ENCODE peak calls at places on chromosomes 6 and 20, in four cellular contexts. One of them, this sample, is unnamed.

GRCh38 chr20:59525500-59526241 is 78.7 kb upstream of the PHACTR3 start:
- DNase-seq in CD8-positive, alpha-beta T cell: peak
- DNase-seq in tibial nerve: peak
- DNase-seq in gastrocnemius medialis: no peak
- DNase-seq in this sample: peak

GRCh38 chr6:38792356-38792755 is 77.2 kb downstream of the DNAH8 start:
- DNase-seq in CD8-positive, alpha-beta T cell: no peak
- DNase-seq in gastrocnemius medialis: no peak
- DNase-seq in tibial nerve: no peak
- DNase-seq in this sample: no peak

GRCh38 chr6:123091091-123091895 is 95.3 kb downstream of the CLVS2 start:
- DNase-seq in gastrocnemius medialis: peak
- DNase-seq in tibial nerve: no peak
- DNase-seq in CD8-positive, alpha-beta T cell: no peak
- DNase-seq in this sample: peak

GRCh38 chr6:49322861-49323260 is 140.2 kb downstream of the MMUT start:
- DNase-seq in CD8-positive, alpha-beta T cell: no peak
- DNase-seq in gastrocnemius medialis: no peak
- DNase-seq in tibial nerve: no peak
- DNase-seq in this sample: no peak

GRCh38 chr6:139080255-139080920 is 51.8 kb downstream of the ABRACL start:
- DNase-seq in gastrocnemius medialis: peak
- DNase-seq in tibial nerve: no peak
- DNase-seq in CD8-positive, alpha-beta T cell: no peak
- DNase-seq in this sample: no peak

GRCh38 chr6:37954791-37955190 is 135.3 kb downstream of the ZFAND3 start:
- DNase-seq in gastrocnemius medialis: no peak
- DNase-seq in tibial nerve: no peak
- DNase-seq in CD8-positive, alpha-beta T cell: no peak
- DNase-seq in this sample: no peak

GRCh38 chr20:1469306-1469905 is 2.8 kb upstream of the NSFL1C start:
- DNase-seq in CD8-positive, alpha-beta T cell: no peak
- DNase-seq in gastrocnemius medialis: no peak
- DNase-seq in tibial nerve: no peak
- DNase-seq in this sample: no peak

GRCh38 chr6:164563866-164564265 is 745.5 kb downstream of the C6orf118 start:
- DNase-seq in gastrocnemius medialis: no peak
- DNase-seq in CD8-positive, alpha-beta T cell: no peak
- DNase-seq in tibial nerve: no peak
- DNase-seq in this sample: no peak

GRCh38 chr20:63309261-63310071 is 16.5 kb downstream of the COL20A1 start:
- DNase-seq in gastrocnemius medialis: no peak
- DNase-seq in tibial nerve: no peak
- DNase-seq in CD8-positive, alpha-beta T cell: peak
- DNase-seq in this sample: peak

GRCh38 chr6:134880487-134881190 is 69.3 kb downstream of the ALDH8A1 start:
- DNase-seq in tibial nerve: no peak
- DNase-seq in gastrocnemius medialis: no peak
- DNase-seq in CD8-positive, alpha-beta T cell: no peak
- DNase-seq in this sample: peak

GRCh38 chr6:41177287-41177686 is 14.4 kb upstream of the TREM2 start:
- DNase-seq in tibial nerve: no peak
- DNase-seq in gastrocnemius medialis: no peak
- DNase-seq in CD8-positive, alpha-beta T cell: no peak
- DNase-seq in this sample: no peak

GRCh38 chr6:10429638-10430427 is 15.0 kb upstream of the TFAP2A start:
- DNase-seq in gastrocnemius medialis: no peak
- DNase-seq in tibial nerve: no peak
- DNase-seq in CD8-positive, alpha-beta T cell: no peak
- DNase-seq in this sample: peak

GRCh38 chr20:35611482-35611881 is 4.1 kb upstream of the SPAG4 start:
- DNase-seq in tibial nerve: no peak
- DNase-seq in gastrocnemius medialis: no peak
- DNase-seq in CD8-positive, alpha-beta T cell: no peak
- DNase-seq in this sample: no peak

GRCh38 chr20:63059684-63060056 is 52.9 kb upstream of the BHLHE23 start:
- DNase-seq in tibial nerve: no peak
- DNase-seq in gastrocnemius medialis: no peak
- DNase-seq in CD8-positive, alpha-beta T cell: no peak
- DNase-seq in this sample: no peak

GRCh38 chr20:2084703-2085102 is 16.9 kb upstream of the STK35 start:
- DNase-seq in CD8-positive, alpha-beta T cell: no peak
- DNase-seq in gastrocnemius medialis: no peak
- DNase-seq in tibial nerve: no peak
- DNase-seq in this sample: no peak

GRCh38 chr6:148831064-148831463 is 84.2 kb downstream of the UST start:
- DNase-seq in gastrocnemius medialis: no peak
- DNase-seq in CD8-positive, alpha-beta T cell: peak
- DNase-seq in tibial nerve: no peak
- DNase-seq in this sample: no peak

GRCh38 chr20:43751167-43752050 is 24.6 kb upstream of the GTSF1L start:
- DNase-seq in CD8-positive, alpha-beta T cell: no peak
- DNase-seq in gastrocnemius medialis: no peak
- DNase-seq in tibial nerve: no peak
- DNase-seq in this sample: peak

GRCh38 chr20:1499528-1500420 is 8.6 kb upstream of the SIRPB2 start:
- DNase-seq in CD8-positive, alpha-beta T cell: no peak
- DNase-seq in gastrocnemius medialis: no peak
- DNase-seq in tibial nerve: no peak
- DNase-seq in this sample: no peak

GRCh38 chr6:31350973-31351733 is 5.8 kb downstream of the HLA-B start:
- DNase-seq in CD8-positive, alpha-beta T cell: peak
- DNase-seq in gastrocnemius medialis: no peak
- DNase-seq in tibial nerve: no peak
- DNase-seq in this sample: no peak

GRCh38 chr6:116268589-116269293 is 11.0 kb downstream of the TSPYL1 start:
- DNase-seq in CD8-positive, alpha-beta T cell: no peak
- DNase-seq in tibial nerve: no peak
- DNase-seq in gastrocnemius medialis: no peak
- DNase-seq in this sample: peak

GRCh38 chr6:85674604-85675003 is 31.9 kb upstream of the SYNCRIP start:
- DNase-seq in CD8-positive, alpha-beta T cell: no peak
- DNase-seq in gastrocnemius medialis: no peak
- DNase-seq in tibial nerve: no peak
- DNase-seq in this sample: peak

GRCh38 chr6:168393126-168393870 is 47.7 kb upstream of the SMOC2 start:
- DNase-seq in CD8-positive, alpha-beta T cell: no peak
- DNase-seq in tibial nerve: no peak
- DNase-seq in gastrocnemius medialis: no peak
- DNase-seq in this sample: no peak

GRCh38 chr6:79782775-79783174 is 151.6 kb downstream of the SH3BGRL2 start:
- DNase-seq in CD8-positive, alpha-beta T cell: no peak
- DNase-seq in gastrocnemius medialis: no peak
- DNase-seq in tibial nerve: no peak
- DNase-seq in this sample: peak

GRCh38 chr6:1004885-1005635 is 306.8 kb upstream of the FOXQ1 start:
- DNase-seq in gastrocnemius medialis: no peak
- DNase-seq in CD8-positive, alpha-beta T cell: no peak
- DNase-seq in tibial nerve: no peak
- DNase-seq in this sample: no peak

GRCh38 chr6:149094934-149095341 is 222.6 kb upstream of the TAB2 start:
- DNase-seq in CD8-positive, alpha-beta T cell: no peak
- DNase-seq in gastrocnemius medialis: no peak
- DNase-seq in tibial nerve: no peak
- DNase-seq in this sample: peak

GRCh38 chr6:81744136-81744535 is 8.3 kb downstream of the TENT5A start:
- DNase-seq in tibial nerve: no peak
- DNase-seq in CD8-positive, alpha-beta T cell: no peak
- DNase-seq in gastrocnemius medialis: no peak
- DNase-seq in this sample: no peak

GRCh38 chr6:81749704-81750103 is 2.8 kb downstream of the TENT5A start:
- DNase-seq in gastrocnemius medialis: no peak
- DNase-seq in tibial nerve: no peak
- DNase-seq in CD8-positive, alpha-beta T cell: no peak
- DNase-seq in this sample: peak

GRCh38 chr6:81750201-81750600 is 2.3 kb downstream of the TENT5A start:
- DNase-seq in gastrocnemius medialis: no peak
- DNase-seq in tibial nerve: no peak
- DNase-seq in CD8-positive, alpha-beta T cell: no peak
- DNase-seq in this sample: no peak

GRCh38 chr6:81748946-81749345 is 3.5 kb downstream of the TENT5A start:
- DNase-seq in tibial nerve: no peak
- DNase-seq in CD8-positive, alpha-beta T cell: no peak
- DNase-seq in gastrocnemius medialis: no peak
- DNase-seq in this sample: peak

GRCh38 chr6:81747327-81747726 is 5.2 kb downstream of the TENT5A start:
- DNase-seq in CD8-positive, alpha-beta T cell: no peak
- DNase-seq in tibial nerve: no peak
- DNase-seq in gastrocnemius medialis: no peak
- DNase-seq in this sample: no peak
- H3K4me3 ChIP-seq in CD8-positive, alpha-beta T cell: no peak
- H3K4me3 ChIP-seq in tibial nerve: no peak
- H3K4me3 ChIP-seq in gastrocnemius medialis: no peak
- H3K4me3 ChIP-seq in this sample: no peak

DNA sequence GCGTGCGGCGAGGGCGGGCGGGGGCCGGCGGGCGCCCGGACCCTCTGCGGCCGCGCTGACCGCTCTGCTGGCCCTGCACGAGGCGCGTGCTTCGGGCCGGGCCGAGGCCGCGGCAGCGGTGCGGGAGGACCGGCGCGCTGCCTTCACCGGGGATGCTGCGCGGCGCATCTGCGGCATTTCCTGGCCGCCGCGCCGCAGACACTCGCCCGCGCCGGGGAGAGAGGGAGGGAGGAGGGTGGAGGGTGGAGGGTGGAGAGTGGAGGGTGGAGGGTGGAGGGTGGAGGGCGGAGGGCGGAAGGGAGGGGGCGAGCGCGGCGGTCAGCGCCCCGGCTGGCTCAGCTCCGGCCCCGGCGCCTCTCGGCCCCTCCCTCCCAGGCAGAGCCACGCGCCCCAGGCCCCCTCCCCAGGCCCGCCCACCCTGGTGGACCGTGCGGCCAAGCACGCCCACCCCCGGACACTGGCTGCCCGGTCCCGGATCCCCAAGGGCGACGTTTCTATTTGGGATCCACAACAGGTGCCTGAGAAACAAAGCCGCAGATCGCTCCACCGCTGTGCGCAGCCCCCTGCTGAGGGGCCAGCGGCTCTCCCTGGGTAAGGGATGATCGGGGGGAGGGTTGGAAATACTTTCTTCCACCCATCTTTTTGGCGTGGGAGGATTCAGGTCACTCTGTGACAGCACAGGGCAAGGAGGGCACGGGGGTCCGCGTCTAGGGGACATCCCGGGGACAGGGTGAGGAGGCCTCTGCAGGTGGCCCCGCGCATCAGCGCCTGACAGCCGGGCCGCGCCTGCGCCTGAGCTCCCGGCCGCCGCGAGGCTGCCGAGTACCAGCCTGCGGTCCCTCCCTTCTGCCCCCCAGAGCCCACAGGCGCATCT is 111.2 kb upstream of the BEND6 start:
- DNase-seq in gastrocnemius medialis: peak
- DNase-seq in tibial nerve: peak
- DNase-seq in CD8-positive, alpha-beta T cell: peak
- DNase-seq in this sample: peak
- TF ChIP-seq CTCF in gastrocnemius medialis: peak
- TF ChIP-seq CTCF in tibial nerve: peak
- TF ChIP-seq CTCF in CD8-positive, alpha-beta T cell: no peak
- TF ChIP-seq CTCF in this sample: no peak

GRCh38 chr20:22407237-22408193 is 176.9 kb downstream of the FOXA2 start:
- DNase-seq in tibial nerve: no peak
- DNase-seq in gastrocnemius medialis: no peak
- DNase-seq in CD8-positive, alpha-beta T cell: no peak
- DNase-seq in this sample: no peak

GRCh38 chr20:22403860-22404608 is 180.3 kb downstream of the FOXA2 start:
- DNase-seq in CD8-positive, alpha-beta T cell: no peak
- DNase-seq in tibial nerve: no peak
- DNase-seq in gastrocnemius medialis: no peak
- DNase-seq in this sample: no peak

GRCh38 chr20:22402990-22403859 is 181.1 kb downstream of the FOXA2 start:
- DNase-seq in gastrocnemius medialis: no peak
- DNase-seq in tibial nerve: no peak
- DNase-seq in CD8-positive, alpha-beta T cell: no peak
- DNase-seq in this sample: no peak

GRCh38 chr20:22402550-22402949 is 181.8 kb downstream of the FOXA2 start:
- DNase-seq in CD8-positive, alpha-beta T cell: no peak
- DNase-seq in gastrocnemius medialis: no peak
- DNase-seq in tibial nerve: no peak
- DNase-seq in this sample: no peak

DNA sequence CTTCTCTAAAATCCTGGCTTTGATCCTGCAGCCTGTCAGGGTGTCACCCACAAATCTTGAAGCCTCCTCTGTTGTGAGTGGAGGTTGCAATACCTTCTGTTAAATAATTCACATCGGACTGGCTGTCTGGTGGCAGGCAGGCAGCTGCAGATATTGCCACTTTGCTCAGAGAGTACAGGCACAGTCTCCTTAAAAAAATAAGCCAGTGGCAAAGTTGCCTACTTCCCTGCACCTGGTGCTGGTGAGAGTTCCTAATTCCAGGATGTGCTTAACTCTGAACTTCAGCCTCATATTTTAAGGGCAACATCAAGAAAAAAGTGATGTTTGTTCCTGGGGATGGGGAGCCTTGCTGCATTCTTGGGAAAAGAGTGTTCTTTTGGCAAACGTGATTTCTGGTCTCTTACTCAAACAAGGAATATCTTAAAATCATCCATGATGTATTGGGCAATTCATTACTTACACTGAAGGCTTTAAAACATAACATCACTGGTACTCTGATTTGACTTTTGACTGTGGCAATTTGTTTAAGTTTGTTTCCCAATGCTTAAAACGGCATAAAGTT is 179.7 kb downstream of the FOXA2 start:
- DNase-seq in tibial nerve: no peak
- DNase-seq in CD8-positive, alpha-beta T cell: no peak
- DNase-seq in gastrocnemius medialis: no peak
- DNase-seq in this sample: peak
- H3K4me3 ChIP-seq in tibial nerve: no peak
- H3K4me3 ChIP-seq in CD8-positive, alpha-beta T cell: no peak
- H3K4me3 ChIP-seq in gastrocnemius medialis: no peak
- H3K4me3 ChIP-seq in this sample: no peak

DNA sequence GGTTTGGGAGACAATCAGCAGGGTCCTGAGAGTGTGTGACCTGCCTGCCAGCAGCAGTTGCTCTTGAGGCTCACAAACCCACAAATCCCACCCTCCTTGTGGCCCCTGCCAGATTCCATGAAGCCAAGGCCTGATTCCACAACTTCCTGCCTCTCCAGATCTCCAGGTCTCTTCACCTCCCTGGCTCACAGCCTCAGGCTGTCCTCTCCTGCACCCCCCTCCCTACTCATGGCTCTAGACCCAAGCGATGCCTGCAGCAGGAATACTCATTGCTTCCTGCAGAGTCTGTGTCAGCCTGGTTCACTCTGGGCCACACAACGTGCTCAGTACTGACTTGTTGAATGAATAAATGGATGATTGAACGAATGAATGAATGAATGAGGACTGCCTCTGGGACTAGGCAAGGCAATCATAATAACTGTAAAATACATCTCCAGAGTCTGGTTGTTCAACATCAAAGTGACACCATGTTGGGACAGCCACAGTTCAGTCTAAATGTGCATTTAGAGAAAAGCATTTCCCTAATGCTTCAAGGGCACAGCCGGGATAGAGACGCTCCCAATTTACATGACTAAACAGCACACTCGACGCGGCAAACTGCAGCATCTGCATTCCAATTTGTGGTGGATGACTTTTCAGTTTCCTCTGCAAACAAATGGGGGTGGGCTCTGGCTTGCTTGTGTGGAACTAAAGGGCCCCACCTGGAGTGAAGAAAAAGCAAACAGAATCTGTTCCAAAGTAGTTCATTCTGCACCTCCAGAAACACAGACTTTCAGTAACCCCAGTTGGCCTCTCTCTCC is 139.8 kb downstream of the GRM4 start:
- DNase-seq in tibial nerve: no peak
- DNase-seq in CD8-positive, alpha-beta T cell: no peak
- DNase-seq in gastrocnemius medialis: no peak
- DNase-seq in this sample: no peak
- TF ChIP-seq CTCF in tibial nerve: no peak
- TF ChIP-seq CTCF in CD8-positive, alpha-beta T cell: no peak
- TF ChIP-seq CTCF in gastrocnemius medialis: no peak
- TF ChIP-seq CTCF in this sample: no peak

GRCh38 chr6:157236040-157236725 is 87.1 kb downstream of the TMEM242 start:
- DNase-seq in gastrocnemius medialis: no peak
- DNase-seq in CD8-positive, alpha-beta T cell: no peak
- DNase-seq in tibial nerve: no peak
- DNase-seq in this sample: no peak
- H3K4me3 ChIP-seq in gastrocnemius medialis: peak
- H3K4me3 ChIP-seq in CD8-positive, alpha-beta T cell: peak
- H3K4me3 ChIP-seq in tibial nerve: peak
- H3K4me3 ChIP-seq in this sample: peak